ENCODE peak calls at places on chromosomes 6 and 20, in five cellular contexts. B is Panc1, X is body of pancreas, F is adrenal gland, Y is fibroblast of lung. C is an unnamed sample. For H3K4me1, the result is how much of the 10 kb centered on the place peaks cover.

GRCh38 chr6:150008588-150008987 is 16.7 kb downstream of the RAET1L start:
- DNase-seq in B (no peak), X (no peak), F (peak), Y (no peak), C (no peak)

GRCh38 chr20:63657260-63657936 is 714 bp upstream of the RTEL1 start:
- DNase-seq in B (no peak), X (no peak), F (peak), Y (no peak), C (peak)

GRCh38 chr20:63553933-63554290 is at the start of gene FNDC11:
- DNase-seq in B (no peak), X (no peak), F (peak), Y (no peak), C (no peak)

GRCh38 chr6:161583561-161583960 is 309.7 kb upstream of the AGPAT4 start:
- DNase-seq in B (no peak), X (no peak), F (no peak), Y (no peak), C (no peak)

GRCh38 chr6:129683606-129684322 is 26.2 kb downstream of the ARHGAP18 start:
- DNase-seq in B (peak), X (peak), F (peak), Y (peak), C (peak)

GRCh38 chr6:39362487-39362865 is 40.0 kb upstream of the KCNK16 start:
- DNase-seq in B (no peak), X (no peak), F (peak), Y (no peak), C (no peak)

GRCh38 chr20:51172558-51173428 is 149.9 kb upstream of the KCNG1 start:
- DNase-seq in B (no peak), X (no peak), F (no peak), Y (no peak), C (no peak)

GRCh38 chr20:50369225-50370035 is 140.8 kb upstream of the PTPN1 start:
- DNase-seq in B (no peak), X (peak), F (no peak), Y (no peak), C (peak)

GRCh38 chr6:165163519-165163918 is 145.9 kb downstream of the C6orf118 start:
- DNase-seq in B (no peak), X (no peak), F (no peak), Y (no peak), C (no peak)

GRCh38 chr6:13004610-13005009 is 288.0 kb downstream of the PHACTR1 start:
- DNase-seq in B (no peak), X (no peak), F (no peak), Y (no peak), C (no peak)

GRCh38 chr20:54041336-54041735 is 29.1 kb downstream of the BCAS1 start:
- DNase-seq in B (no peak), X (no peak), F (no peak), Y (no peak), C (no peak)

GRCh38 chr6:53033764-53034163 is 31.4 kb upstream of the FBXO9 start:
- DNase-seq in B (no peak), X (no peak), F (no peak), Y (peak), C (no peak)

GRCh38 chr6:52664185-52664990 is 6.5 kb upstream of the TMEM14A start:
- DNase-seq in B (peak), X (peak), F (peak), Y (peak), C (peak)

GRCh38 chr20:47951521-47951951 is 166.3 kb upstream of the SULF2 start:
- DNase-seq in B (no peak), X (no peak), F (no peak), Y (peak), C (no peak)

GRCh38 chr6:170114187-170114945 is 176.5 kb downstream of the DLL1 start:
- DNase-seq in B (no peak), X (peak), F (no peak), Y (no peak), C (no peak)

GRCh38 chr6:88815491-88815890 is 147.9 kb downstream of the RNGTT start:
- DNase-seq in B (no peak), X (no peak), F (no peak), Y (no peak), C (no peak)

GRCh38 chr6:149387787-149388512 is 12.1 kb upstream of the SUMO4 start:
- DNase-seq in B (no peak), X (no peak), F (no peak), Y (no peak), C (peak)

GRCh38 chr6:1738682-1739081 is 129.0 kb downstream of the FOXC1 start:
- DNase-seq in B (no peak), X (no peak), F (no peak), Y (no peak), C (no peak)

GRCh38 chr20:64026-64603 is 23.4 kb upstream of the DEFB125 start:
- DNase-seq in B (no peak), X (no peak), F (no peak), Y (no peak), C (no peak)

GRCh38 chr6:143733500-143733899 is 55.7 kb downstream of the PHACTR2 start:
- DNase-seq in B (no peak), X (no peak), F (no peak), Y (no peak), C (no peak)

GRCh38 chr6:156589281-156589680 is 187.9 kb upstream of the ARID1B start:
- DNase-seq in B (no peak), X (no peak), F (no peak), Y (peak), C (no peak)

GRCh38 chr6:130371921-130372320 is 6.1 kb downstream of the TMEM200A start:
- DNase-seq in B (no peak), X (no peak), F (peak), Y (no peak), C (no peak)

GRCh38 chr6:52595796-52596130 is 18.9 kb upstream of the TRAM2 start:
- DNase-seq in B (no peak), X (no peak), F (no peak), Y (no peak), C (no peak)

GRCh38 chr6:45092135-45092534 is 236.0 kb upstream of the RUNX2 start:
- DNase-seq in B (no peak), X (no peak), F (no peak), Y (no peak), C (no peak)

GRCh38 chr6:41780623-41781301 is at the start of gene PRICKLE4:
- DNase-seq in B (no peak), X (peak), F (peak), Y (no peak), C (peak)

GRCh38 chr6:10659697-10660348 is 34.6 kb downstream of the C6orf52 start:
- DNase-seq in B (no peak), X (no peak), F (no peak), Y (no peak), C (no peak)

GRCh38 chr6:37354526-37355384 is 972 bp downstream of the RNF8 start:
- DNase-seq in B (no peak), X (peak), F (peak), Y (peak), C (peak)

GRCh38 chr20:51220293-51220706 is 197.4 kb upstream of the KCNG1 start:
- DNase-seq in B (no peak), X (peak), F (peak), Y (no peak), C (peak)

GRCh38 chr6:116210750-116211425 is 43.0 kb downstream of the TSPYL4 start:
- DNase-seq in B (no peak), X (peak), F (peak), Y (peak), C (no peak)

GRCh38 chr20:39745380-39745779 is 783.2 kb downstream of the DHX35 start:
- DNase-seq in B (no peak), X (no peak), F (no peak), Y (no peak), C (no peak)

GRCh38 chr6:16097382-16098171 is 31.3 kb upstream of the MYLIP start:
- DNase-seq in B (no peak), X (no peak), F (no peak), Y (no peak), C (no peak)

GRCh38 chr6:97294451-97294850 is 11.4 kb upstream of the MMS22L start:
- DNase-seq in B (no peak), X (no peak), F (peak), Y (peak), C (peak)

GRCh38 chr20:35992713-35993335 is 24.4 kb downstream of the CNBD2 start:
- DNase-seq in B (no peak), X (peak), F (peak), Y (peak), C (no peak)

DNA sequence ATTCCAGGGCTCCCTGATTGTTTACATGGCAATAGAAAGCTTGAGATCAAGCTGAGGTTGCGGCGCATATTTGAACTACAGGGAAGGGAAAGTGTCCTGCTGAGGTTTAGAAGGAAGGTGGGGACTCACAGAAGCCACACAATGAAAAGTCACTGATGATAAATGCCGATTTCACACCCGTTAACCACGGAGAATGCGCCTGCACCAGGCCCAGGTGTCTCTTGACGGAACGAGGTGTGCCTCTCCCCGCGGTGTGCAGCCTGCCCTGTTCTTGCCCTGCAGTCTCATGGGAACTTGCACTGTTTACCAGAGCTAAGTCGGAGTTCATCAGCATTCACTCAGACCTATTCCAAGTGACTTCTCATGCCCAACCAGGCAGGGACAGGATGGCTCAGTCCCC is 90.3 kb downstream of the LY86 start:
- DNase-seq in B (no peak), X (no peak), F (no peak), Y (no peak), C (no peak)
- H3K4me1 ChIP-seq in B (under half), X (under half), F (under half), Y (under half), C (under half)

GRCh38 chr6:4615231-4615630 is 161.0 kb upstream of the CDYL start:
- DNase-seq in B (no peak), X (no peak), F (no peak), Y (no peak), C (no peak)

GRCh38 chr6:4615891-4616290 is 160.3 kb upstream of the CDYL start:
- DNase-seq in B (no peak), X (no peak), F (no peak), Y (no peak), C (no peak)

GRCh38 chr6:4613795-4614194 is 162.4 kb upstream of the CDYL start:
- DNase-seq in B (no peak), X (no peak), F (no peak), Y (no peak), C (no peak)

GRCh38 chr6:4613381-4613780 is 162.8 kb upstream of the CDYL start:
- DNase-seq in B (no peak), X (no peak), F (no peak), Y (no peak), C (no peak)

DNA sequence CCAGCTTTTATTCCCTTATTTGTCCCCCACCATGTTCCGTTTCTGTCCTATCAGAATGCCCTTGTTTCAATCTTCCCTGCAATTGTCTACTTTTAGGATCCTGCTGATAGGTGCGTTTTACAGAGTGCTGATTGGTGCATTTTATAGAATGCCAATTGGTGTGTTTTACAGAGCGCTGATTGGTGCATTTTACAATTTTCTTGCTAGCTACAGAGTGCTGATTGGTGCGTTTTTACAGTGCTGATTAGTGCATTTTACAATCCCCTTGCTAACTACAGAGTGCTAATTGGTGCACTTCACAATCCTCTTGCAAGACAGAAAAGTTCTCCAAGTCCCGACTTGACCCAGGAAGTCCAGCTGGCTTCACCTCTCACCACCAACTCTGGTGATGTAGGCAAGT is 161.6 kb upstream of the CDYL start:
- DNase-seq in B (no peak), X (no peak), F (no peak), Y (no peak), C (no peak)
- H3K4me3 ChIP-seq in B (no peak), X (no peak), F (no peak), Y (no peak), C (no peak)

GRCh38 chr20:25087186-25087929 is 5.4 kb upstream of the VSX1 start:
- DNase-seq in B (no peak), X (no peak), F (no peak), Y (no peak), C (no peak)

GRCh38 chr20:25089662-25090061 is 7.7 kb upstream of the VSX1 start:
- DNase-seq in B (no peak), X (no peak), F (no peak), Y (no peak), C (no peak)

GRCh38 chr20:25088267-25088666 is 6.3 kb upstream of the VSX1 start:
- DNase-seq in B (no peak), X (no peak), F (no peak), Y (no peak), C (no peak)

GRCh38 chr20:25089096-25089495 is 7.2 kb upstream of the VSX1 start:
- DNase-seq in B (no peak), X (no peak), F (no peak), Y (no peak), C (no peak)

GRCh38 chr20:25090492-25091429 is 8.8 kb upstream of the VSX1 start:
- DNase-seq in B (no peak), X (no peak), F (no peak), Y (no peak), C (peak)
- H3K4me1 ChIP-seq in B (under half), X (under half), F (under half), Y (under half), C (under half)

DNA sequence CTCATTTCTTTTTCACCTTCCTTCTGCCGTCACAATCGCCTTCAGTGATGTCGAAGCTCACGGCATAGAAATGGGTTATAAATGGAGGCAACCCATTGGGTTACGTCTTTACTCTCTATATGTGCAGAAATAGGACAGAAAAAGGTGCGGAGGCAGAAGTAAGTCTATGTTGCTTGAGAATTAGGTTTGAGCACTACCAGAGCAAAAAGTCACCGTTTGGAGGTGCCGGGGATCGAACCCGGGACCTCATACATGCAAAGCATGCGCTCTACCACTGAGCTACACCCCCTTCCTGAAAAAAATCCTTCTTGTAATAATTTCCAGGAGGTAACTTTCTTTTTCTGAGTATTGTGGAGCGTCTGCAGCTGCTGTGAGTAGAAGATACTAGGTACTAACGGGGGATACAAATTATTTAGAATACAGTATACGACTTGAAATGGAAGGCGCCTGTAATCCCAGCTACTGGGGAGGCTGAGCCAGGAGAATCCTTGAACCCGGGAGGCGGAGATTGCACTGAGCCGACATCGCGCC is 134.2 kb downstream of the TRIM27 start:
- DNase-seq in B (no peak), X (no peak), F (no peak), Y (peak), C (no peak)
- H3K4me3 ChIP-seq in B (peak), X (no peak), F (peak), Y (peak), C (no peak)

GRCh38 chr6:151876122-151876521 is 68.6 kb downstream of the ESR1 start:
- DNase-seq in B (no peak), X (no peak), F (no peak), Y (no peak), C (no peak)
- H3K4me1 ChIP-seq in B (under half), X (under half), F (under half), Y (under half), C (under half)

GRCh38 chr6:158619922-158620801 is 24.4 kb downstream of the DYNLT1 start:
- DNase-seq in B (no peak), X (peak), F (no peak), Y (no peak), C (no peak)
- H3K4me3 ChIP-seq in B (no peak), X (no peak), F (no peak), Y (no peak), C (no peak)

GRCh38 chr6:35403544-35404442 is 48.3 kb upstream of the FANCE start:
- DNase-seq in B (no peak), X (no peak), F (no peak), Y (no peak), C (no peak)
- H3K4me1 ChIP-seq in B (under half), X (under half), F (under half), Y (under half), C (under half)

DNA sequence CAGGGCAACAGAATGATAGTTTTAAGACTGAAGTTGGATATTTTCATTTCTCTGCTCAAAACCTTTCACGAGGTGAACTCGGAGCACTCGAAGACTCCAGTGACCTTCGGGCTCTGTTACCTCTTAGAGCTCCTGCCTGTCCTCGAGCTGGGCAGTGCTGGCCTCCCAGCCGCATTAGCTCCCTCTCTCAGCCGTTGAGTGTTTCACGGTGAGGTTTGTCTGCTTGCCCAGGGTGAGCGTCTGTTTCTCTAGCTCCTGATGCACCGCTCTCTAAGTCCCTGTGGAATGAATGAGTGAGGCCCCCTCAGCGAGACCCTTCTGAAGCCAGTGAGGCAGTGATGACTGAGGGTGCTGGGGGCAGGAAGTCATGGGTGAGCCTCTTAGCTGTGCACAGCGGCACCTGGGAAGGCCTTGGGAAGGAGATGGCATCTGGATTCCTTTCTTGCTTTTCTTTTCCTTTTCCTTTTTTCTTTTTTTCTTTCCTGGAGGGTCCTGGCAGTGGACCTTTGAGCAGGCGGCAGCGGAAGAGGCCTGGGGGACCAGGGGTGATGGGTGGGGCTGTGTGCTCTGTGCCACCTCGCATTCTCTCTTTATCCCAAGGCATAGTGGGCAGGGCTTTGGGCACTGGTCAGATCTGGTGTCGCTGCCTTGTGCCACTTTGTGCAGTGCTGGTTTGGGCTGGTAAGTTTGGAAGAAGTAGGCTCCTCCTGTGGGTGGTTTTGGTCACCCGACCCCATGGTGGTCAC is 2.2 kb downstream of the PSMG4 start:
- DNase-seq in B (no peak), X (no peak), F (no peak), Y (no peak), C (no peak)
- H3K4me3 ChIP-seq in B (peak), X (no peak), F (no peak), Y (peak), C (no peak)

GRCh38 chr6:31758281-31758680 is 4.2 kb upstream of the SAPCD1 start:
- DNase-seq in B (no peak), X (no peak), F (no peak), Y (no peak), C (peak)
- H3K4me1 ChIP-seq in B (under half), X (under half), F (under half), Y (under half), C (under half)

DNA sequence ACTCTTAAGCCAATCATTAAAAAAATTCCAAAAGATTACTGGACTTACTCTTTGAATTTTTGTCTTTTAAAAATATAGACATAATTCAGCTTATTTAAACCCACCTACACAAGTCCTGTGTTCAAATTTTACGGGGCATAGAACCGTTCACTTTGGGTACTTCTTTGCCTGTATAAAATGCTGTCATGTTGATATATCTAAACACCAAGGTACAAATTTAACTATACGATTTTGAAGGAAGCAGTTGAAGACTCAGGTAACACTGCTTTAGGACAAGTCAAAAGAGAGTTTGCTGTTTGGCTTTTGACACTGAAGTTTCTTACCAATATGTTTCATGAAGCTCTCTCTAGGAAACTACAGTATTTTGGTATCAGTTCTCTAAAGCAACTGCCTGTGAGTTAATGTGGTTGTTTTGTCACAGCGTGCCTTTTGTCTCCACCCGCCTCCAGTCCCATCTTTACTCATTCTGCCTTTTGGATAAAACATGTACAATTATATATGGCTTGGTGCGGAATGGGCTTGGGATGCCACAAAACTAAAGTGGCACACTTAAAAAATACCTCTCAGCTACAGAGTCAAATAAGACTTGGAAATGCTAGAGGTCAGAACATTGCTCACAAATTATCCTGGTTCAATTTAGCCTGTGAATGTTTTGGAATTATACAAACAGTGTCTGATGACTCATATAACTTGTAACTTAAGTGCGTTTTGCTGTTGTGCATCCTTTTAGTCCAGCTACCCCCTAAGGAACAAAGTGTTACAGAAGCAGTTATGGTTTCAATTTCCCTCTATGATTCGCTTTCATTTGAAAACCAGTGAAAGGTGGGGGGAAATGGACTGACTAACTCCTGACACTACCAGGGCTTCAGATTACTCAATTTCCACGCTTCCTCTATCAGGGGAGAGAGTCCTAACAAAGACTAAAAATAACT is 38.7 kb downstream of the RGS17 start:
- DNase-seq in B (no peak), X (no peak), F (no peak), Y (peak), C (no peak)
- H3K4me3 ChIP-seq in B (peak), X (no peak), F (no peak), Y (no peak), C (no peak)